ENCODE peak calls at places on chromosomes 2 and 18, in six cellular contexts. U, J, B, X, D and T are unnamed samples.

GRCh38 chr2:62309465-62310091 is 113.7 kb downstream of the B3GNT2 start:
- DNase-seq in U (peak), J (no peak), B (no peak), X (peak), D (peak), T (no peak)

GRCh38 chr2:14358774-14359173 is 273.7 kb upstream of the LRATD1 start:
- DNase-seq in U (no peak), J (no peak), B (no peak), X (no peak), D (no peak), T (no peak)

GRCh38 chr2:217058791-217059755 is 199.2 kb upstream of the TNP1 start:
- DNase-seq in U (no peak), J (no peak), B (no peak), X (no peak), D (no peak), T (no peak)

GRCh38 chr2:71453404-71454220 is at the start of gene DYSF:
- DNase-seq in U (no peak), J (peak), B (peak), X (peak), D (no peak), T (peak)

GRCh38 chr2:42117923-42118758 is 51.0 kb upstream of the EML4 start:
- DNase-seq in U (no peak), J (no peak), B (no peak), X (peak), D (peak), T (no peak)

GRCh38 chr2:232545511-232546375 is 4.6 kb downstream of the TIGD1 start:
- DNase-seq in U (no peak), J (no peak), B (no peak), X (peak), D (no peak), T (no peak)

GRCh38 chr18:63963610-63964256 is 6.1 kb upstream of the SERPINB8 start:
- DNase-seq in U (peak), J (peak), B (no peak), X (peak), D (no peak), T (peak)

GRCh38 chr18:53458944-53459580 is 765.4 kb downstream of the MBD2 start:
- DNase-seq in U (no peak), J (no peak), B (peak), X (no peak), D (no peak), T (no peak)

GRCh38 chr2:75751824-75752468 is 41.2 kb upstream of the GCFC2 start:
- DNase-seq in U (no peak), J (no peak), B (no peak), X (no peak), D (no peak), T (peak)

GRCh38 chr2:17684008-17684407 is 69.6 kb downstream of the SMC6 start:
- DNase-seq in U (no peak), J (no peak), B (no peak), X (no peak), D (no peak), T (no peak)

GRCh38 chr2:33210626-33211025 is 263.9 kb downstream of the LTBP1 start:
- DNase-seq in U (no peak), J (no peak), B (no peak), X (no peak), D (no peak), T (no peak)

GRCh38 chr2:161905389-161906046 is 168.5 kb downstream of the DPP4 start:
- DNase-seq in U (no peak), J (no peak), B (no peak), X (no peak), D (peak), T (no peak)

GRCh38 chr2:114005110-114005783 is 115.4 kb downstream of the ACTR3 start:
- DNase-seq in U (no peak), J (no peak), B (no peak), X (no peak), D (peak), T (no peak)